ENCODE peak calls at places on chromosomes 13 and 19, in five cellular contexts. N, S, K, I and Z are unnamed samples.

GRCh38 chr13:113794086-113794485 is 35.1 kb downstream of the TMEM255B start:
- DNase-seq in N (no peak), S (no peak), K (no peak), I (no peak), Z (no peak)

GRCh38 chr13:40348096-40348679 is 318.3 kb downstream of the FOXO1 start:
- DNase-seq in N (no peak), S (no peak), K (no peak), I (no peak), Z (no peak)

GRCh38 chr13:43865892-43866291 is 13.6 kb downstream of the CCDC122 start:
- DNase-seq in N (no peak), S (peak), K (peak), I (peak), Z (peak)

GRCh38 chr13:28568286-28568685 is 73.4 kb upstream of the FLT1 start:
- DNase-seq in N (peak), S (peak), K (peak), I (no peak), Z (peak)

GRCh38 chr13:50650936-50651638 is 192.4 kb downstream of the DLEU7 start:
- DNase-seq in N (no peak), S (peak), K (peak), I (peak), Z (peak)

GRCh38 chr13:113927661-113928581 is 46.0 kb downstream of the C13orf46 start:
- DNase-seq in N (no peak), S (peak), K (peak), I (no peak), Z (peak)

GRCh38 chr19:14381689-14382474 is 638 bp downstream of the ADGRE5 start:
- DNase-seq in N (peak), S (no peak), K (peak), I (peak), Z (peak)

GRCh38 chr19:6802336-6803035 is 30.0 kb downstream of the VAV1 start:
- DNase-seq in N (peak), S (no peak), K (peak), I (peak), Z (no peak)

GRCh38 chr19:16561382-16561781 is 10.8 kb downstream of the SLC35E1 start:
- DNase-seq in N (no peak), S (no peak), K (no peak), I (no peak), Z (no peak)

GRCh38 chr13:92938481-92939020 is 288.1 kb upstream of the GPC6 start:
- DNase-seq in N (no peak), S (no peak), K (no peak), I (no peak), Z (no peak)

GRCh38 chr13:74571811-74572210 is 437.6 kb upstream of the KLF12 start:
- DNase-seq in N (no peak), S (no peak), K (no peak), I (peak), Z (no peak)

GRCh38 chr13:74574964-74575728 is 440.9 kb upstream of the KLF12 start:
- DNase-seq in N (no peak), S (no peak), K (peak), I (no peak), Z (no peak)

GRCh38 chr13:74575729-74576125 is 441.5 kb upstream of the KLF12 start:
- DNase-seq in N (peak), S (no peak), K (peak), I (no peak), Z (peak)

GRCh38 chr13:74570834-74571233 is 436.6 kb upstream of the KLF12 start:
- DNase-seq in N (no peak), S (peak), K (peak), I (peak), Z (peak)

GRCh38 chr13:74573654-74574053 is 439.4 kb upstream of the KLF12 start:
- DNase-seq in N (no peak), S (no peak), K (peak), I (no peak), Z (no peak)
- TF ChIP-seq CTCF in N (no peak), S (peak), K (peak), I (peak), Z (peak)

DNA sequence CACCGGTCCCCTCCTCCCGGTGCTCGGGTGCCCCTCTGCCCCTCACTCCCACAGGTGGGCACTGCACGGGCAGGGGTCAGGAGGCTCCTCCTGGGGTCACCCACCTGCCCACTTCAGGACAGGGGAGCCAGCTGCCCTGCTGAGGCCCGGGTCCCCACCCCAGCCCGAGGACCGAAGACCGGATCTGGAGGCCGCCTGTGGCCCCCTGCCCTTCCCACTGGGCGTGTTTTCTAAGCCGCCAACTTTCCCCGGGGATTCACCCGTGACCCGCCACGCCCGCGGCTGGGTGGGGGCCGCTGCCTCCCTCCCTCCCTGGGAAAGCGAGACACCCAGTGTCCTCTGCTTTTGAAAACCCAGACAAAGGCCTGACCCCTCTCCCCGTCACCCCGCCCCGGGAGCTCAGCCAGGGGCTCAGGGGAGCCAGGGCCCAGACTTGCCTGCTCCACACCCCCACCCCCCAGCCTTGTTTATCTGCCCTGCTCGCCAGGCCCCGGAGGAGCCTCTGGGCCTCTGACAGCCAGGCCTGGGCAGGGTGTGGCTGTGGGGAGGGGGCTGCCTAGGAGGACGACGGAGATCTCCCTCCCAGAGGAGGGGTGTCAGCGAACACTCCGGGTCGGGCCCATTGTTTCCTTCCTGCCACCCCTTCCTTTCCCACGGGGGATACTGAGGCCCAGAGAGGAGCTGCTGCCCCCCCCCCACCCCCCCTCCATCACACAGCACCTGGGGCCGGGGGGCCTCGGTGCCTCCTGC is 1.4 kb downstream of the PALM start:
- DNase-seq in N (no peak), S (no peak), K (no peak), I (no peak), Z (peak)
- H3K4me3 ChIP-seq in N (no peak), S (peak), K (peak), I (no peak), Z (peak)

DNA sequence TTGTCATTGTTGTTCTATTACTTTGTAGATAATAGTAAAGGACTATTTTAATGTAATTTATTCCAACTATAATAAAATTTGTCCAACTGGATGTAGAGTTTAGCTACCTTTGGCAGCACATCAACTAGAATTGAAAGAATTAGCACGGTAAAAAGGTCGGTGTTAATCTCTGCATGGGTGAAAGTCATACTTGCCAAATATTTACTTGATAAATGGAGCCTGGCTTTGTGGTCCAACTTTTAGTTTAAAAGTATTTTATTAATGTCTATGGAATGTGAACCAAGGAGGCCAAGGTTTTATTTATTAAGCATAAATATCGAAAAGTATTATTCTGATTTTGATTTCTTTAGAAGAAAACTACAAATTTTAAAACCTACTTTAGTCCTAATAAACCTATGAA is 1389.0 kb downstream of the PCDH9 start:
- DNase-seq in N (no peak), S (no peak), K (no peak), I (no peak), Z (peak)
- TF ChIP-seq CTCF in N (no peak), S (no peak), K (no peak), I (no peak), Z (no peak)

GRCh38 chr19:53520163-53520546 is 17.8 kb upstream of the ZNF331 start:
- DNase-seq in N (no peak), S (no peak), K (no peak), I (no peak), Z (no peak)
- H3K4me3 ChIP-seq in N (no peak), S (peak), K (peak), I (peak), Z (peak)

GRCh38 chr13:36817996-36818395 is 1.0 kb upstream of the RFXAP start:
- DNase-seq in N (no peak), S (no peak), K (no peak), I (no peak), Z (no peak)
- TF ChIP-seq CTCF in N (no peak), S (no peak), K (no peak), I (no peak), Z (no peak)

GRCh38 chr19:19170053-19170945 is at the start of gene MEF2B:
- DNase-seq in N (peak), S (no peak), K (peak), I (peak), Z (peak)

GRCh38 chr19:19171821-19172532 is 1.9 kb upstream of the MEF2B start:
- DNase-seq in N (no peak), S (peak), K (peak), I (no peak), Z (peak)

GRCh38 chr19:19167612-19168011 is 2.5 kb downstream of the MEF2B start:
- DNase-seq in N (no peak), S (no peak), K (no peak), I (no peak), Z (no peak)

GRCh38 chr19:19171110-19171672 is 1.1 kb upstream of the MEF2B start:
- DNase-seq in N (no peak), S (no peak), K (no peak), I (no peak), Z (no peak)

GRCh38 chr19:19169236-19170052 is 619 bp downstream of the MEF2B start:
- DNase-seq in N (no peak), S (no peak), K (no peak), I (no peak), Z (no peak)
- H3K4me3 ChIP-seq in N (no peak), S (peak), K (no peak), I (no peak), Z (no peak)

GRCh38 chr19:3849092-3849491 is 19.7 kb downstream of the ZFR2 start:
- DNase-seq in N (no peak), S (no peak), K (peak), I (peak), Z (no peak)
- TF ChIP-seq CTCF in N (no peak), S (peak), K (peak), I (peak), Z (peak)

DNA sequence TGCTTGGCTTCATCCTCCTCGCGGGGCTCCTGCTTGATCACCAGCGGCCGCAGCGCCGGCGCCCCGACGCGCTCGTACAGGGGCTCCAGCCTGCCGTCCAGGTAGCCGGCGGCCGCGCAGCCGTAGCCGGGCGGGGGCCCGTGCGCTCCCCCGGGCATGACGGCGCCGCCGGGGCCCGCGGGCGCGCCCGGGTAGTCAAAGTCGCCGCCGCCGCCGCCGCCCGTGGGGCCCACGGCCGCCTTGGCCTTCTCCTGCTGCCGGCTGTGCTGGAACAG is 497 bp downstream of the CEBPA start:
- DNase-seq in N (no peak), S (no peak), K (no peak), I (no peak), Z (no peak)
- H3K4me3 ChIP-seq in N (no peak), S (peak), K (peak), I (peak), Z (no peak)

GRCh38 chr13:45340422-45341033 is 455 bp downstream of the TPT1 start:
- DNase-seq in N (peak), S (peak), K (peak), I (peak), Z (peak)
- TF ChIP-seq CTCF in N (peak), S (peak), K (peak), I (peak), Z (peak)